ENCODE peak calls at places on chromosomes 1 and 21, in four cellular contexts. D is PC-3, E is pancreas, C is left lung. T is an unnamed sample.

GRCh38 chr1:162310337-162310736 is 66.3 kb downstream of the SPATA46 start:
- DNase-seq in D (peak; percentile 77), C (no peak), E (no peak), T (peak; percentile 20)

GRCh38 chr1:50105430-50105829 is 3.3 kb upstream of the ELAVL4 start:
- DNase-seq in C (no peak), D (peak; percentile 25), E (no peak), T (no peak)

GRCh38 chr1:208433086-208433485 is 188.9 kb upstream of the PLXNA2 start:
- DNase-seq in C (no peak), E (no peak), D (no peak), T (no peak)

GRCh38 chr1:1157426-1157913 is 16.2 kb upstream of the TTLL10 start:
- DNase-seq in E (peak; percentile 90), C (peak; percentile 92), D (peak; percentile 92), T (peak; percentile 77)

GRCh38 chr1:27787895-27788294 is 14.9 kb downstream of the STX12 start:
- DNase-seq in D (no peak), E (no peak), C (no peak), T (peak; percentile 89)

GRCh38 chr1:161069731-161070270 is at the start of gene ARHGAP30:
- DNase-seq in D (no peak), C (peak; percentile 86), E (no peak), T (no peak)

GRCh38 chr21:16454371-16454770 is 724.6 kb downstream of the USP25 start:
- DNase-seq in C (no peak), D (no peak), E (no peak), T (peak; percentile 51)

GRCh38 chr1:119467857-119468666 is 38.9 kb upstream of the HSD3B1 start:
- DNase-seq in E (no peak), D (no peak), C (no peak), T (no peak)

GRCh38 chr1:1211541-1212511 is 2.1 kb downstream of the TNFRSF4 start:
- DNase-seq in E (no peak), D (no peak), C (no peak), T (no peak)

DNA sequence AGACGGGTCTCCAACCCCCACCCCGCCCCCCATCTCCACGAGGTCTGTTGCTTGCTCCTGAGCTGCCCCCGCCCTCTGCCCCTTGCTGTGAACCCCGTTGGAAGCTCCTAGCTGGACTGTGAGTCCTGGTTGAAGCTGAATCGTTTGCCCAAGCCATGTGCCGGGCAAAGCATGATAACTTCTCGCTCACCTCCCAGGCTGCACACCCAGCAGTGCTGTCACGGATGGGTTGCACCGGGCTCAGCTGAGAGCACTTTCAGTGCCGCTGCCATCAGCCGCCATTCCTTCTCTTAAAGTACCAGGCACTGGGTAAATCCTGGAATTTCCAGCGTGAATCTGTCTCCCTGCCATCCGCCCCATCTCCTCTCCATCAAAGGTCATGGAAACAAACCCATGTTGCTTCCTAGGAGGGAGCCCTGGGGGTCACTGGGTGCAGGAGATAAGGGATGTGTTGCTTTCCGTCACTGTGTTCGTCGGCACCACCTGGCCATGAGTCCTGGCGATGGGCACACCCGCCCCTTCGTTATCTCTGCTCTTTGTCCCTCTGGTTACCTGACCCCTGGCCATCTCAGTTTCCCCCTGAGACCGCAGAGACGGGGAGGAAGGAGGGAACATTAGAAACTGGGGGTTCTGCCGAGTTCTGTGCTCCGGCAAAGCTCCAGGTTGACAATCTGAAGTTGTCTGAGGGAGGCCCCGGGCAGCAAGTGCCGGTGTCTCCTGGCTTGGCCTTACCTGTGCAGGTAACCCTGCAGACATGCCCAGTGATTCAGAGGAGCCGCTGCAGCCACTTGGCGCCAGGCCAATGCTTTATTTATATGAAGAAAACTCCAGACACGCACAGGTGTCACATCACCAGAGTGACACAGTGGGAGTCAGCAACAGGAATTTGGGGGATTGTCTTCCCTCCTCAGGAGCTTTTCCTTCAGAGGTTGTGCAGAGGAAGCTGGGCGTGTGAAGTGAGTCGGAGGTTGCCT is 2.7 kb downstream of the PDE9A start:
- DNase-seq in D (peak; percentile 86), E (no peak), C (no peak), T (no peak)
- H3K4me1 ChIP-seq in D (peaks cover 23% of the 10 kb centered on the region), E (peaks cover 9% of the 10 kb centered on the region), C (peaks cover 13% of the 10 kb centered on the region), T (peaks cover 15% of the 10 kb centered on the region)

DNA sequence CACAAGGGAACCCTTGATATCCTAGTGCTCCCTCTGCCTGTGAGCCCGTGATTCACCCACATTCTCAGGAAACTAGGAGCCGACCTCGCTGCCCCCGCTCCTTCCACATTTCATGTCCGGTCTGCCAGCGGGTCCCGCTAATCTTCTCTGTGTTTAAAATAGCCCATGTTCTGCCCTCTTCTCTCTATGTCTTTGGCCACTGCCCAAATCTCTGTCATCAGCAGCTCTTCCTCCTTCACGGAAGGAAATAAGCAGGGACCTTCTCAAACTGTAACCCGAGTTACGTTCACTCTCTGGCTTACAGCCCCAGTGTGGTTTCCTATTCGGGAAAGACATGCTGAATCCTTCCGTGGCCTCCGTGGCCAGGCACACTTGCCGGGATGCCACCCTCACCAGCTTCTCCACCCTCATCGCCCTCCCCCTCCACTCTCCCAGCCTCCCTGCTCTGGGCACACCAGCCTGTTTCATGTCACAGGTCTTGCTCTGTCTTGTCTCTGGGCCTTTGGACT is 21.1 kb upstream of the UBXN10 start:
- DNase-seq in D (no peak), C (no peak), E (no peak), T (peak; percentile 12)
- H3K27ac ChIP-seq in D (peak overlapping the region; percentile 89), C (no peak overlapping the region), E (no peak overlapping the region), T (no peak overlapping the region)

GRCh38 chr1:164604541-164604940 is 45.6 kb downstream of the PBX1 start:
- DNase-seq in D (peak; percentile 58), E (no peak), C (no peak), T (no peak)

GRCh38 chr1:164601399-164602141 is 42.6 kb downstream of the PBX1 start:
- DNase-seq in E (no peak), D (no peak), C (no peak), T (no peak)

GRCh38 chr1:164602142-164602429 is 43.1 kb downstream of the PBX1 start:
- DNase-seq in E (peak; percentile 88), C (peak; percentile 44), D (peak; percentile 94), T (no peak)

GRCh38 chr1:164605254-164606091 is 46.5 kb downstream of the PBX1 start:
- DNase-seq in E (no peak), C (no peak), D (no peak), T (no peak)

DNA sequence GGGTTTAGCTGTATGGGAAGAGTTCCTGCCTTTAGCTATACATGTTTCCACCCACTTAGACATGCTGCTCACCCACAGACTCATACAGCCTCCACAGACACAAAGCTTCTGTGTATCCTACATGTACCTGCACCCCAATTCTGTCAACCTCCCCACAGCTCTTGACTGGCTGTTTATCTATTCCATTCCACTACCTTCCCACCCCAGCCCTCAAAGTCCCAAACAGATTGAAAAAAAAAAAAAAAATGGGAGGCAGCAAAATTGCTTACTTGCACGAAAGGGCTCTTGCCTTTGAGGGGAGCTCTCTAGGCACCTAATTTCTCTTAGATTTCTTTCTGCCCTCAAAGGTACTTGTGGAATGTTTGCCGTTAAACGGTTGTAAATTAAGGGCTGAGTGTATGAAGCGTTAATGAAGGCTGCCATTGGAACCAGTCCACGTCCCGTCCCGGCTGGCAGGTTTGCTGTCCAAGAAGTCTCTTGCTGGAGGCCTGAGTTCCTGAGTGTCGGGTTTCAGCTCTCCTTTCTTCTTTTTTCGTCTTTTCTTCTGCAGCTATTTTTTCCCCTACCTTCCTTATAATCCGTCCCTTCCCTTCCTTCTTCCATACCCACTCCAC is 43.6 kb downstream of the PBX1 start:
- DNase-seq in D (peak; percentile 37), C (peak; percentile 66), E (peak; percentile 66), T (peak; percentile 71)
- TF ChIP-seq CTCF in D (no peak), C (no peak), E (no peak), T (peak; percentile 16)

GRCh38 chr21:37463083-37463780 is 96.7 kb downstream of the DYRK1A start:
- DNase-seq in D (peak; percentile 63), E (peak; percentile 52), C (no peak), T (peak; percentile 73)
- H3K4me1 ChIP-seq in D (peaks cover 21% of the 10 kb centered on the region), E (peaks cover 43% of the 10 kb centered on the region), C (no peaks in the 10 kb centered on the region), T (peaks cover 46% of the 10 kb centered on the region)

GRCh38 chr1:32231843-32232432 is 9.7 kb downstream of the EIF3I start:
- DNase-seq in D (no peak), C (no peak), E (no peak), T (no peak)
- H3K27ac ChIP-seq in D (no peak overlapping the region), C (no peak overlapping the region), E (no peak overlapping the region), T (peak overlapping the region; percentile 34)

GRCh38 chr1:25145775-25146381 is 86.4 kb downstream of the SYF2 start:
- DNase-seq in D (no peak), E (no peak), C (no peak), T (no peak)

GRCh38 chr1:25146382-25146855 is 85.9 kb downstream of the SYF2 start:
- DNase-seq in D (no peak), C (no peak), E (no peak), T (no peak)

GRCh38 chr1:25150998-25151397 is 81.3 kb downstream of the SYF2 start:
- DNase-seq in C (no peak), E (no peak), D (no peak), T (no peak)

DNA sequence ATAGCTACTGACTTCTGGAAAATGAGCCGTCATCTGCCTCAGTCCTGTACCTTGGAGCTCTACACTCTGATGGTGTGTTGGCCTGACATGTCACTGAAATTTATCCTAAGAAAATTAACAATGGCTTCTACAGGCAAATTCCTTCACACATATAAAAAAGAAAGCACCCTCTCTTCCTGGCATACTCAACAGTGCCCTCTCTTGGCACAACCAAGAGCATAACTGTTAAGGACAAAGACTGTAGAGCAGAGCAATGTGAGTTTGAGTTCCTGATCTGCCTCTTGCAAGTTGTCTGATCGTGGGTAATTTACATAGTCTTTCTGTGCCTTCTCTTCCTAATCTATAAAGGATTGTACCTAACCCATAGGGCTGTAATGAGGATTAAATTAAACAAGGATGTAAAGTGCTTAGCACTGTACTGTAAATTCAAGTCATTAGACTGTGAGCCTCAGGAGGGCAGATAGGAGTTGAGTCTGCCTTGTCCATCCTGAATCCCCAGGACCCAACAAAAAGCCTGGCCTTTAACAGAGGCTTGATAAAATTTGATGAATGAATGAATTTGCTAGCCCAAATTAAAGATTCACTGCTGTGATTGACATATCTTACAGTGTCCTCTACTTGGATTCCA is 83.5 kb downstream of the SYF2 start:
- DNase-seq in C (no peak), E (no peak), D (peak; percentile 27), T (peak; percentile 14)
- TF ChIP-seq CTCF in C (peak; percentile 30), E (no peak), D (peak; percentile 59), T (peak; percentile 41)

T was measured in cardiac muscle cell.